ENCODE peak calls at places on chromosomes 7 and 10, in five cellular contexts. K, H, L, V and O are unnamed samples.

GRCh38 chr7:135257790-135258189 is 24.2 kb downstream of the STRA8 start:
- DNase-seq in V (no peak), H (no peak), K (no peak), L (peak; percentile 1), O (no peak)

GRCh38 chr7:104982773-104983619 is 31.0 kb upstream of the KMT2E start:
- DNase-seq in V (no peak), H (no peak), K (no peak), L (no peak), O (no peak)

GRCh38 chr7:77797734-77798393 is 370 bp downstream of the TMEM60 start:
- DNase-seq in K (peak; percentile 34), H (no peak), L (no peak), V (peak; percentile 7), O (no peak)

GRCh38 chr7:111012799-111013675 is 77.9 kb upstream of the LRRN3 start:
- DNase-seq in V (no peak), L (no peak), K (no peak), H (no peak), O (no peak)

GRCh38 chr10:6271663-6272062 is 68.9 kb downstream of the PFKFB3 start:
- DNase-seq in L (no peak), K (no peak), V (no peak), H (no peak), O (no peak)

GRCh38 chr7:123533553-123533917 is 860 bp downstream of the IQUB start:
- DNase-seq in V (no peak), L (no peak), K (no peak), H (no peak), O (no peak)

GRCh38 chr7:73725703-73726466 is 6.4 kb upstream of the STX1A start:
- DNase-seq in V (peak; percentile 86), L (peak; percentile 93), K (peak; percentile 53), H (peak; percentile 86), O (peak; percentile 80)

GRCh38 chr7:26329520-26330269 is 38.0 kb downstream of the SNX10 start:
- DNase-seq in K (no peak), L (no peak), V (no peak), H (no peak), O (no peak)

GRCh38 chr7:65441010-65441409 is 67.4 kb downstream of the ZNF92 start:
- DNase-seq in K (peak; percentile 45), V (no peak), H (no peak), L (no peak), O (no peak)

GRCh38 chr7:151307536-151307935 is 34.1 kb upstream of the NUB1 start:
- DNase-seq in L (no peak), K (no peak), H (no peak), V (no peak), O (no peak)

GRCh38 chr7:100437150-100438100 is 1.1 kb upstream of the PPP1R35 start:
- DNase-seq in K (no peak), L (no peak), V (no peak), H (no peak), O (no peak)

GRCh38 chr10:92811986-92812385 is 36.3 kb upstream of the EXOC6 start:
- DNase-seq in H (peak; percentile 29), L (no peak), K (no peak), V (no peak), O (no peak)

GRCh38 chr7:33108591-33108930 is 643 bp downstream of the RP9 start:
- DNase-seq in V (no peak), H (no peak), K (no peak), L (no peak), O (no peak)

GRCh38 chr7:12770227-12770975 is 83.0 kb downstream of the ARL4A start:
- DNase-seq in H (no peak), L (no peak), K (no peak), V (no peak), O (no peak)

GRCh38 chr7:151803841-151804240 is 73.1 kb downstream of the PRKAG2 start:
- DNase-seq in V (no peak), H (no peak), K (no peak), L (no peak), O (no peak)

GRCh38 chr7:42868456-42868855 is 43.4 kb downstream of the C7orf25 start:
- DNase-seq in H (no peak), K (no peak), V (no peak), L (no peak), O (no peak)

GRCh38 chr10:63105811-63106755 is 27.0 kb upstream of the NRBF2 start:
- DNase-seq in K (peak; percentile 61), L (no peak), H (no peak), V (no peak), O (no peak)

GRCh38 chr7:87600130-87601124 is at the start of gene ABCB1:
- DNase-seq in H (peak; percentile 50), K (peak; percentile 35), V (peak; percentile 12), L (peak; percentile 84), O (peak; percentile 83)

GRCh38 chr7:2921748-2922147 is 77.6 kb upstream of the GNA12 start:
- DNase-seq in K (no peak), L (peak; percentile 56), V (no peak), H (peak; percentile 27), O (peak; percentile 43)

GRCh38 chr10:124719213-124719851 is 24.8 kb downstream of the FAM53B start:
- DNase-seq in L (no peak), V (no peak), K (peak; percentile 52), H (no peak), O (peak; percentile 63)

GRCh38 chr10:88106348-88106747 is 242.9 kb downstream of the PTEN start:
- DNase-seq in L (no peak), H (no peak), V (no peak), K (no peak), O (no peak)

GRCh38 chr10:12727832-12728215 is 273.7 kb downstream of the CCDC3 start:
- DNase-seq in L (no peak), V (no peak), K (no peak), H (no peak), O (no peak)

GRCh38 chr7:1260236-1260635 is 27.6 kb downstream of the UNCX start:
- DNase-seq in L (no peak), V (no peak), H (no peak), K (no peak), O (no peak)

GRCh38 chr10:129787557-129787956 is 176.5 kb downstream of the EBF3 start:
- DNase-seq in L (no peak), H (no peak), V (no peak), K (no peak), O (no peak)

GRCh38 chr10:116271593-116272496 is 1.2 kb downstream of the GFRA1 start:
- DNase-seq in K (peak; percentile 4), V (no peak), H (peak; percentile 31), L (peak; percentile 45), O (peak; percentile 26)

GRCh38 chr10:48526371-48526821 is 78.5 kb downstream of the ARHGAP22 start:
- DNase-seq in V (no peak), L (peak; percentile 20), K (peak; percentile 92), H (peak; percentile 36), O (no peak)

GRCh38 chr10:101355307-101355706 is 1.3 kb downstream of the BTRC start:
- DNase-seq in V (no peak), K (no peak), H (no peak), L (no peak), O (no peak)

GRCh38 chr10:101353692-101354583 is at the start of gene BTRC:
- DNase-seq in L (peak; percentile 99), K (peak; percentile 99), H (peak; percentile 99), V (peak; percentile 99), O (peak; percentile 100)

GRCh38 chr10:101356132-101356531 is 2.2 kb downstream of the BTRC start:
- DNase-seq in V (no peak), H (no peak), K (no peak), L (no peak), O (no peak)

GRCh38 chr10:101351477-101351876 is 2.5 kb upstream of the BTRC start:
- DNase-seq in V (peak; percentile 19), H (no peak), L (no peak), K (no peak), O (no peak)

GRCh38 chr10:101354584-101355070 is 662 bp downstream of the BTRC start:
- DNase-seq in K (no peak), L (no peak), H (peak; percentile 11), V (peak; percentile 12), O (no peak)
- H3K9ac ChIP-seq in K (peak overlapping the region; percentile 73), L (peak overlapping the region; percentile 71), H (peak overlapping the region; percentile 93), V (peak overlapping the region; percentile 90), O (peak overlapping the region; percentile 71)

GRCh38 chr10:132477398-132478340 is 59.9 kb upstream of the INPP5A start:
- DNase-seq in H (no peak), V (no peak), K (no peak), L (no peak), O (no peak)

GRCh38 chr10:132479024-132479602 is 58.5 kb upstream of the INPP5A start:
- DNase-seq in K (no peak), V (no peak), L (no peak), H (no peak), O (peak; percentile 18)

GRCh38 chr10:132477066-132477397 is 60.6 kb upstream of the INPP5A start:
- DNase-seq in K (no peak), H (no peak), V (no peak), L (no peak), O (no peak)

GRCh38 chr10:132478341-132479023 is 59.1 kb upstream of the INPP5A start:
- DNase-seq in H (no peak), V (no peak), K (no peak), L (no peak), O (no peak)

DNA sequence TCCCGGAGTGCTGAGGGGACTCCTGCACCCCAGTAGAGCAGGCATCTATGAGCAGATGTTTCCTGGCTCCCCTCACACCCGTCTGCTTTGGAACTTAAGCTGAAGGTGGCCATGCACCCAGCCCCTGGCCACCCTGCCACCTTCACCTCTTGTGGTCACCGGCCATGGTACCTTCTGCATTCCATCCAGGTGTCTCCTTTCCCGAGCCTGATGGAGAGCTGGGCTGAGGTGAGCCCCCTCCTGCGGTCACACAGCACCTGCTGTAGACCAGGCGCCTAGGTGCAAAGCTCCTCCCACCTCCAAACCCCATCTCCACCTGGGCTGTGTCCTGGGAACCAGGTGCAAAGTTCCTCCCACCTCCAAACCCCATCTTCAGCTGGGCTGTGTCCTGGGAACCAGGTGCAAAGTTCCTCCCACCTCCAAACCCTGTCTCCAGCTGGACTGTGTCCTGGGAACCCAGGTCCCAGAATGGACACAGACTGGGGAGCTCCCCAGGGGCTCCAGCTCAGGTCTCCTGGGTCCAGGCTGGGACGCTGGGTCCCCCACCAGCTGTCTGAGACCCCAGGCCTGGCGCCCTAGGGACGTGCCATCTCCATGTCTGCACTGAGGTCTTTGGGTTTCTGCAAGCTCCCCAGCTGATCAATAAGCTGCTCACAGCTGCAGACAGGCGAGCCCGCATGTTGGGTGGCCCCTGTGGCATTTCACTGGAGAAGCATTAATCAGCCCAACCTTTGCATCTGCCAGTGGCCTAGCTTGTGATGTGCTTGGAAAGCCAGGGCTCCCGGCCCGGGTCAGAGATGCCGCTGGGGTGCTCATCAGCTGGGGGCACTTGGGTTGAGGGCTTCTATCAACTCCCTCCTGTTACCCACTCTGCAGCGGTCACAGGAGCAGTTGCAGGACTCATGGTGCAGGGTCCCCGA is 61.2 kb upstream of the INPP5A start:
- DNase-seq in L (no peak), H (no peak), V (no peak), K (no peak), O (no peak)
- H3K18ac ChIP-seq in L (no peak overlapping the region), H (peak overlapping the region; percentile 87), V (no peak overlapping the region), K (no peak overlapping the region), O (no peak overlapping the region)

GRCh38 chr10:90866050-90866598 is 5.7 kb upstream of the RPP30 start:
- DNase-seq in H (no peak), K (no peak), L (no peak), V (no peak), O (no peak)
- H3K9ac ChIP-seq in H (no peak overlapping the region), K (no peak overlapping the region), L (no peak overlapping the region), V (no peak overlapping the region), O (no peak overlapping the region)

DNA sequence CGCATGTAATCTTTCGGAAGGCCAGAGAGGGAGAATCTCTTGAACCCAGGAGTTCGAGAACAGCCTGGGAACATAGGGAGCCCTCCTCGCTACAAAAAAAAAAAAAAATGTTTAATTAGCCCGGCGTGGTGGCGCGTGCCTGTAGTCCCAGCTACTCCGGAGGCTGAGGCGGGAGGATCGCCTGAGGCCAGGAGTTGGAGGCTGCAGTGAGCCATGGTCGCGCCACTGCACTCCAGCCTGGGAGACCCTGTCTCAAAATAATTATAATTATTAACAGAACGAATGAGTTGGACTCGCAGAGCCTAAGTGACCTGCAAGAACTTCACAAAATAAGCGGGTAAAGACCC is 792 bp downstream of the PCGF6 start:
- DNase-seq in V (no peak), K (no peak), H (no peak), L (no peak), O (no peak)
- H3K18ac ChIP-seq in V (no peak overlapping the region), K (no peak overlapping the region), H (peak overlapping the region; percentile 94), L (peak overlapping the region; percentile 66), O (peak overlapping the region; percentile 72)